ENCODE peak calls at places on chromosomes 16 and 17, in seven cellular contexts. One of them, this sample, is unnamed.

GRCh38 chr16:66131156-66131807 is 235.2 kb upstream of the CDH5 start:
- DNase-seq in Karpas-422: no peak
- DNase-seq in GM13977: no peak
- DNase-seq in stimulated activated CD4-positive, alpha-beta T cell treated with anti-CD3 and anti-CD28 coated beads, Interleukin-4, amount 100 ng/mL, for 24 hours: no peak
- DNase-seq in GM04503: no peak
- DNase-seq in iPS-NIHi11: no peak
- DNase-seq in brain microvascular endothelial cell: peak; percentile 24
- DNase-seq in this sample: no peak

GRCh38 chr17:15343749-15344148 is 2.4 kb upstream of the TEKT3 start:
- DNase-seq in stimulated activated CD4-positive, alpha-beta T cell treated with anti-CD3 and anti-CD28 coated beads, Interleukin-4, amount 100 ng/mL, for 24 hours: no peak
- DNase-seq in Karpas-422: no peak
- DNase-seq in GM04503: no peak
- DNase-seq in GM13977: no peak
- DNase-seq in brain microvascular endothelial cell: peak; percentile 55
- DNase-seq in iPS-NIHi11: no peak
- DNase-seq in this sample: no peak

GRCh38 chr17:40038882-40039513 is 15.2 kb downstream of the MED24 start:
- DNase-seq in GM04503: peak; percentile 61
- DNase-seq in brain microvascular endothelial cell: peak; percentile 87
- DNase-seq in iPS-NIHi11: peak; percentile 63
- DNase-seq in stimulated activated CD4-positive, alpha-beta T cell treated with anti-CD3 and anti-CD28 coated beads, Interleukin-4, amount 100 ng/mL, for 24 hours: no peak
- DNase-seq in Karpas-422: no peak
- DNase-seq in GM13977: no peak
- DNase-seq in this sample: peak; percentile 30

GRCh38 chr17:29664743-29665479 is 42.2 kb upstream of the CORO6 start:
- DNase-seq in Karpas-422: no peak
- DNase-seq in GM13977: peak; percentile 36
- DNase-seq in stimulated activated CD4-positive, alpha-beta T cell treated with anti-CD3 and anti-CD28 coated beads, Interleukin-4, amount 100 ng/mL, for 24 hours: peak; percentile 8
- DNase-seq in brain microvascular endothelial cell: peak; percentile 58
- DNase-seq in GM04503: no peak
- DNase-seq in iPS-NIHi11: no peak
- DNase-seq in this sample: peak; percentile 52

GRCh38 chr17:4499431-4500187 is 928 bp downstream of the SPNS2 start:
- DNase-seq in iPS-NIHi11: peak; percentile 59
- DNase-seq in GM13977: peak; percentile 45
- DNase-seq in brain microvascular endothelial cell: no peak
- DNase-seq in Karpas-422: no peak
- DNase-seq in stimulated activated CD4-positive, alpha-beta T cell treated with anti-CD3 and anti-CD28 coated beads, Interleukin-4, amount 100 ng/mL, for 24 hours: peak; percentile 20
- DNase-seq in GM04503: no peak
- DNase-seq in this sample: no peak

GRCh38 chr16:88804552-88805339 is 1.2 kb downstream of the CDT1 start:
- DNase-seq in iPS-NIHi11: peak; percentile 75
- DNase-seq in GM04503: no peak
- DNase-seq in stimulated activated CD4-positive, alpha-beta T cell treated with anti-CD3 and anti-CD28 coated beads, Interleukin-4, amount 100 ng/mL, for 24 hours: peak; percentile 35
- DNase-seq in Karpas-422: peak; percentile 82
- DNase-seq in GM13977: peak; percentile 70
- DNase-seq in brain microvascular endothelial cell: no peak
- DNase-seq in this sample: peak; percentile 60

GRCh38 chr17:65638221-65638940 is 76.9 kb upstream of the AXIN2 start:
- DNase-seq in iPS-NIHi11: no peak
- DNase-seq in brain microvascular endothelial cell: no peak
- DNase-seq in GM04503: no peak
- DNase-seq in Karpas-422: no peak
- DNase-seq in GM13977: no peak
- DNase-seq in stimulated activated CD4-positive, alpha-beta T cell treated with anti-CD3 and anti-CD28 coated beads, Interleukin-4, amount 100 ng/mL, for 24 hours: no peak
- DNase-seq in this sample: no peak

GRCh38 chr17:68759343-68760140 is 158.4 kb upstream of the FAM20A start:
- DNase-seq in stimulated activated CD4-positive, alpha-beta T cell treated with anti-CD3 and anti-CD28 coated beads, Interleukin-4, amount 100 ng/mL, for 24 hours: peak; percentile 44
- DNase-seq in iPS-NIHi11: peak; percentile 85
- DNase-seq in Karpas-422: peak; percentile 86
- DNase-seq in GM13977: peak; percentile 76
- DNase-seq in brain microvascular endothelial cell: peak; percentile 94
- DNase-seq in GM04503: peak; percentile 55
- DNase-seq in this sample: peak; percentile 82

GRCh38 chr16:28977703-28978641 is 3.4 kb downstream of the SPNS1 start:
- DNase-seq in GM13977: peak; percentile 60
- DNase-seq in iPS-NIHi11: peak; percentile 78
- DNase-seq in brain microvascular endothelial cell: no peak
- DNase-seq in stimulated activated CD4-positive, alpha-beta T cell treated with anti-CD3 and anti-CD28 coated beads, Interleukin-4, amount 100 ng/mL, for 24 hours: no peak
- DNase-seq in Karpas-422: no peak
- DNase-seq in GM04503: no peak
- DNase-seq in this sample: peak; percentile 57

This sample was measured in GM13976.